ENCODE peak calls at places on chromosomes 1 and 21, in nine cellular contexts. S is astrocyte of the spinal cord; W is A549; U is LoVo; R is Ammon's horn; I is activated CD8-positive, alpha-beta memory T cell treated with anti-CD3 and anti-CD28 coated beads for 1 hour; N is EH; P is transverse colon; Z is glutamatergic neuron. F is an unnamed sample.

GRCh38 chr21:37582613-37583012 is 216.0 kb downstream of the DYRK1A start:
- DNase-seq in Z (no peak), P (no peak), U (peak; percentile 52), R (peak; percentile 32), S (peak; percentile 73), I (no peak), W (peak; percentile 62), N (peak; percentile 66), F (no peak)

GRCh38 chr1:197778326-197778922 is 3.1 kb upstream of the DENND1B start:
- DNase-seq in P (no peak), Z (no peak), N (no peak), I (no peak), W (no peak), S (no peak), U (no peak), R (no peak), F (no peak)

GRCh38 chr1:228494391-228494790 is 7.2 kb downstream of the RNF187 start:
- DNase-seq in Z (no peak), U (no peak), P (no peak), N (no peak), I (no peak), R (no peak), W (no peak), S (no peak), F (no peak)

GRCh38 chr1:201356236-201356635 is 21.2 kb downstream of the TNNT2 start:
- DNase-seq in I (no peak), N (no peak), Z (no peak), P (no peak), R (no peak), U (no peak), S (no peak), W (no peak), F (no peak)

GRCh38 chr1:39955547-39956539 is 898 bp downstream of the MFSD2A start:
- DNase-seq in Z (peak; percentile 58), P (peak; percentile 71), R (peak; percentile 48), N (peak; percentile 59), W (peak; percentile 40), S (peak; percentile 63), U (peak; percentile 54), I (no peak), F (no peak)

GRCh38 chr1:206005761-206006160 is 2.6 kb upstream of the RAB7B start:
- DNase-seq in R (peak; percentile 25), U (no peak), I (no peak), N (no peak), S (no peak), P (no peak), W (no peak), Z (no peak), F (no peak)

GRCh38 chr1:18480315-18481189 is at the start of gene KLHDC7A:
- DNase-seq in I (no peak), W (peak; percentile 70), S (no peak), N (no peak), P (peak; percentile 33), Z (no peak), R (peak; percentile 5), U (peak; percentile 83), F (no peak)

GRCh38 chr1:68230901-68231626 is 1.3 kb downstream of the WLS start:
- DNase-seq in I (no peak), R (no peak), N (peak; percentile 41), U (no peak), Z (no peak), S (no peak), W (no peak), P (peak; percentile 34), F (no peak)

GRCh38 chr1:8660455-8660854 is 157.0 kb downstream of the RERE start:
- DNase-seq in P (no peak), S (peak; percentile 84), N (peak; percentile 97), R (peak; percentile 84), U (no peak), I (no peak), W (no peak), Z (no peak), F (no peak)

GRCh38 chr1:87981386-87981785 is 652.7 kb downstream of the LMO4 start:
- DNase-seq in I (no peak), Z (no peak), U (no peak), P (no peak), R (no peak), N (no peak), S (no peak), W (no peak), F (no peak)

GRCh38 chr1:20430355-20431290 is 55.4 kb downstream of the CAMK2N1 start:
- DNase-seq in R (peak; percentile 63), S (no peak), Z (peak; percentile 83), P (peak; percentile 41), W (peak; percentile 23), U (peak; percentile 8), N (peak; percentile 45), I (no peak), F (no peak)

GRCh38 chr1:117828206-117828605 is 101.2 kb downstream of the GDAP2 start:
- DNase-seq in S (peak; percentile 87), R (no peak), I (no peak), N (peak; percentile 97), U (no peak), Z (peak; percentile 23), P (peak; percentile 21), W (no peak), F (no peak)

GRCh38 chr1:153345187-153346066 is 3.2 kb downstream of the PGLYRP4 start:
- DNase-seq in I (no peak), Z (no peak), U (no peak), S (no peak), R (no peak), W (no peak), N (no peak), P (no peak), F (no peak)

GRCh38 chr1:89725016-89725380 is 92.1 kb downstream of the LRRC8C start:
- DNase-seq in I (no peak), Z (no peak), W (no peak), S (peak; percentile 79), P (peak; percentile 10), R (no peak), U (no peak), N (peak; percentile 91), F (no peak)

GRCh38 chr1:184701821-184702220 is 52.8 kb downstream of the EDEM3 start:
- DNase-seq in N (no peak), Z (no peak), I (no peak), P (no peak), W (no peak), S (no peak), U (no peak), R (no peak), F (no peak)

GRCh38 chr21:44695176-44695575 is 1.8 kb upstream of the KRTAP10-12 start:
- DNase-seq in N (no peak), Z (no peak), S (no peak), P (no peak), U (no peak), I (no peak), W (no peak), R (no peak), F (no peak)

GRCh38 chr1:205440476-205441317 is 15.1 kb downstream of the BLACAT1 start:
- DNase-seq in Z (no peak), R (peak; percentile 43), W (peak; percentile 53), I (peak; percentile 57), U (peak; percentile 72), P (peak; percentile 89), S (peak; percentile 26), N (peak; percentile 40), F (peak; percentile 28)

GRCh38 chr1:228464487-228464983 is 22.6 kb upstream of the RNF187 start:
- DNase-seq in R (peak; percentile 89), W (peak; percentile 75), U (no peak), P (peak; percentile 69), I (peak; percentile 73), Z (peak; percentile 89), N (peak; percentile 88), S (peak; percentile 86), F (peak; percentile 82)

GRCh38 chr1:202009326-202010031 is 908 bp upstream of the ELF3 start:
- DNase-seq in W (peak; percentile 92), Z (peak; percentile 74), S (peak; percentile 69), U (peak; percentile 84), R (peak; percentile 86), N (peak; percentile 81), P (peak; percentile 86), I (peak; percentile 10), F (peak; percentile 38)

GRCh38 chr1:8437286-8437685 is 119.4 kb downstream of the SLC45A1 start:
- DNase-seq in U (no peak), R (no peak), I (no peak), W (no peak), N (no peak), S (no peak), Z (no peak), P (no peak), F (no peak)

GRCh38 chr1:156927215-156928042 is 7.0 kb downstream of the LRRC71 start:
- DNase-seq in R (peak; percentile 43), S (peak; percentile 70), Z (peak; percentile 88), W (peak; percentile 84), N (peak; percentile 78), U (no peak), P (peak; percentile 72), I (no peak), F (no peak)

GRCh38 chr1:61496501-61496900 is 228.4 kb downstream of the TM2D1 start:
- DNase-seq in W (peak; percentile 71), S (no peak), I (no peak), U (peak; percentile 56), N (peak; percentile 90), P (no peak), Z (no peak), R (no peak), F (no peak)

GRCh38 chr1:171142451-171143121 is 42.5 kb upstream of the FMO2 start:
- DNase-seq in P (peak; percentile 13), W (no peak), I (no peak), R (peak; percentile 21), Z (no peak), U (no peak), N (peak; percentile 91), S (peak; percentile 86), F (no peak)

GRCh38 chr1:181632492-181632891 is 149.2 kb downstream of the CACNA1E start:
- DNase-seq in W (no peak), I (no peak), P (no peak), N (no peak), R (no peak), U (no peak), S (no peak), Z (no peak), F (no peak)

GRCh38 chr1:147515046-147515869 is 26.0 kb upstream of the BCL9 start:
- DNase-seq in U (peak; percentile 58), I (no peak), P (no peak), N (peak; percentile 24), R (peak; percentile 38), Z (no peak), S (peak; percentile 58), W (peak; percentile 72), F (no peak)

GRCh38 chr1:16250547-16251251 is 13.7 kb upstream of the CPLANE2 start:
- DNase-seq in U (no peak), R (no peak), N (peak; percentile 87), W (no peak), I (no peak), Z (no peak), S (peak; percentile 58), P (no peak), F (no peak)

GRCh38 chr1:2311184-2312032 is 79.9 kb downstream of the MORN1 start:
- DNase-seq in Z (peak; percentile 83), U (peak; percentile 27), I (peak; percentile 40), N (peak; percentile 68), R (peak; percentile 55), P (peak; percentile 76), W (peak; percentile 61), S (peak; percentile 62), F (no peak)

GRCh38 chr1:178918955-178919354 is 48.1 kb upstream of the ANGPTL1 start:
- DNase-seq in I (no peak), W (no peak), U (no peak), P (no peak), Z (no peak), S (no peak), N (no peak), R (no peak), F (no peak)

GRCh38 chr21:45919593-45919992 is 62.0 kb upstream of the COL6A1 start:
- DNase-seq in Z (no peak), R (no peak), S (no peak), W (no peak), P (no peak), N (no peak), U (no peak), I (no peak), F (no peak)

F was measured in central memory CD8-positive, alpha-beta T cell.